ENCODE peak calls at places on chromosomes 5 and 9, in ten cellular contexts. A, M, B, D, Q, R, K, X, T and I are unnamed samples.

GRCh38 chr5:6570530-6570929 is 62.3 kb downstream of the NSUN2 start:
- DNase-seq in A (no peak), M (no peak), B (no peak), D (no peak), Q (no peak), R (no peak), K (no peak), X (no peak), T (no peak), I (no peak)

GRCh38 chr9:36831381-36832231 is 202.5 kb downstream of the PAX5 start:
- DNase-seq in A (no peak), M (no peak), B (no peak), D (no peak), Q (no peak), R (peak), K (no peak), X (no peak), T (no peak), I (no peak)

GRCh38 chr9:127746959-127747569 is 12.0 kb upstream of the TOR2A start:
- DNase-seq in A (no peak), M (no peak), B (no peak), D (no peak), Q (no peak), R (no peak), K (no peak), X (no peak), T (peak), I (peak)

GRCh38 chr5:149174847-149175234 is 33.5 kb downstream of the ABLIM3 start:
- DNase-seq in A (no peak), M (no peak), B (no peak), D (no peak), Q (no peak), R (no peak), K (no peak), X (no peak), T (no peak), I (no peak)

GRCh38 chr5:15717002-15717401 is 217.0 kb downstream of the FBXL7 start:
- DNase-seq in A (no peak), M (no peak), B (no peak), D (no peak), Q (no peak), R (no peak), K (no peak), X (no peak), T (no peak), I (no peak)

GRCh38 chr5:39074009-39074886 is at the start of gene RICTOR:
- DNase-seq in A (peak), M (peak), B (peak), D (peak), Q (peak), R (peak), K (peak), X (peak), T (peak), I (peak)

GRCh38 chr9:112858625-112859147 is 32.0 kb downstream of the SLC46A2 start:
- DNase-seq in A (no peak), M (no peak), B (no peak), D (no peak), Q (no peak), R (peak), K (no peak), X (no peak), T (no peak), I (peak)

GRCh38 chr5:142253938-142254895 is 70.6 kb downstream of the SPRY4 start:
- DNase-seq in A (no peak), M (no peak), B (no peak), D (no peak), Q (no peak), R (no peak), K (no peak), X (no peak), T (no peak), I (no peak)

GRCh38 chr5:61342066-61342465 is 10.0 kb downstream of the ZSWIM6 start:
- DNase-seq in A (no peak), M (no peak), B (no peak), D (no peak), Q (no peak), R (no peak), K (no peak), X (peak), T (peak), I (no peak)